ENCODE peak calls at places on chromosomes 12 and 14, in four cellular contexts. V, L, M and O are unnamed samples.

GRCh38 chr12:79842630-79843029 is 92.3 kb downstream of the PPP1R12A start:
- DNase-seq in L (no peak), V (no peak), M (no peak), O (no peak)

GRCh38 chr14:51206462-51206861 is 33.6 kb upstream of the TMX1 start:
- DNase-seq in L (no peak), M (no peak), V (no peak), O (no peak)

GRCh38 chr12:59803735-59804134 is 207.9 kb downstream of the SLC16A7 start:
- DNase-seq in L (no peak), V (no peak), M (no peak), O (no peak)

GRCh38 chr12:122057769-122058168 is 20.8 kb upstream of the MLXIP start:
- DNase-seq in L (no peak), M (no peak), V (no peak), O (no peak)

GRCh38 chr14:98904677-98905076 is 367.3 kb downstream of the BCL11B start:
- DNase-seq in M (no peak), L (no peak), V (no peak), O (no peak)

GRCh38 chr14:69270795-69271708 is 11.1 kb downstream of the GALNT16 start:
- DNase-seq in L (no peak), V (no peak), M (no peak), O (peak)

GRCh38 chr14:93333631-93334095 is 827 bp upstream of the BTBD7 start:
- DNase-seq in M (no peak), L (no peak), V (no peak), O (no peak)

GRCh38 chr14:75438486-75439080 is 10.8 kb downstream of the JDP2 start:
- DNase-seq in M (peak), L (no peak), V (no peak), O (no peak)

GRCh38 chr12:88571543-88571942 is 8.7 kb downstream of the KITLG start:
- DNase-seq in L (no peak), V (peak), M (no peak), O (no peak)

GRCh38 chr14:72243894-72244293 is 311.7 kb downstream of the RGS6 start:
- DNase-seq in M (no peak), L (no peak), V (no peak), O (no peak)

GRCh38 chr14:90874599-90874998 is 58.4 kb upstream of the TTC7B start:
- DNase-seq in V (no peak), M (no peak), L (no peak), O (no peak)

GRCh38 chr12:11144297-11144696 is 9.9 kb upstream of the TAS2R30 start:
- DNase-seq in M (no peak), V (no peak), L (no peak), O (no peak)
- TF ChIP-seq CTCF in M (no peak), V (no peak), L (no peak), O (no peak)

DNA sequence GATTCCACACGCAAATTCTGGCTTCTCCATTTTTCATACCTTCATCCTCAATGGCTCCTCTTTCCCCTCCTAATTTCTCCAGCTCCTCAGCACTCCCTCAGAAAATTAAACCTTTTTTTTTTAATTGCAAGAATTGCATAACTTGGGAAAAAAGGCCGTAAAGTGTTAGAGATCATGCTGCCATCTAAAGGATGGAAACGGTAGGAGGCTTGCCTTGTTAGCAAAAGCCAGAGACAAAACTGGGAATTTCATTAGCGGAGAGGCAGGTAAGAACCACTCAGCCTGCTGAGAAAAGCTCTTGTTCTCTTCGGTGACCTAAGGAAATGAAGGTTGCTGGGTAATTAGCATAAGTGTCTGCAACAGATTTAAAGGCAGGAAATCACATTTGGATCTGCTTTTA is 204.3 kb downstream of the AEBP2 start:
- DNase-seq in V (peak), M (peak), L (no peak), O (peak)
- TF ChIP-seq CTCF in V (peak), M (peak), L (no peak), O (peak)

DNA sequence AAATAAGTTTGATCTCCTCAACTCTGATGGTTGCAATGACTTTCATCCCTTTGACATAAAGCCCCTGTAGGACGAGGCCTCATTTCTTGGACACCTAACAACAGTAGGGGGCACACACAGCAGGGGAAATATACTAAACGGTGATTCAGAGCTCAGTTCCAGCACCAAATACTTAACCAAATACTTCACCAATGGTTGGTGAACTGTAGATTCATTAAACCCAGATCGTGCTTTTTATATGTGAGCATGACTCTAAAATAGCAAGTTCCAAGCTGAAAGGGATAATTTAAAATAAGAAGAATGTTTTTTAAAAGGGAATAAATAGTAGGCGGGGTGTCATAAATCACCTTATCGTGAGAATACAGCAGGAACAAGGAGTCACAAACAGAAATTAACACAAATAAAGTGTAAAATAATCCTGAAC is 53.2 kb downstream of the ATG2B start:
- DNase-seq in V (no peak), M (no peak), L (no peak), O (no peak)
- TF ChIP-seq CTCF in V (no peak), M (no peak), L (no peak), O (peak)

GRCh38 chr14:34365309-34365915 is 96.6 kb downstream of the SPTSSA start:
- DNase-seq in M (no peak), V (peak), L (no peak), O (no peak)
- TF ChIP-seq CTCF in M (peak), V (peak), L (peak), O (peak)

GRCh38 chr12:104457746-104458644 is 1.2 kb downstream of the CHST11 start:
- DNase-seq in L (peak), M (peak), V (no peak), O (no peak)

GRCh38 chr12:104455594-104456416 is 943 bp upstream of the CHST11 start:
- DNase-seq in L (no peak), V (no peak), M (no peak), O (no peak)

GRCh38 chr12:104454997-104455396 is 1.8 kb upstream of the CHST11 start:
- DNase-seq in M (no peak), V (peak), L (no peak), O (no peak)

GRCh38 chr12:104456950-104457745 is 400 bp downstream of the CHST11 start:
- DNase-seq in L (peak), V (peak), M (peak), O (peak)

DNA sequence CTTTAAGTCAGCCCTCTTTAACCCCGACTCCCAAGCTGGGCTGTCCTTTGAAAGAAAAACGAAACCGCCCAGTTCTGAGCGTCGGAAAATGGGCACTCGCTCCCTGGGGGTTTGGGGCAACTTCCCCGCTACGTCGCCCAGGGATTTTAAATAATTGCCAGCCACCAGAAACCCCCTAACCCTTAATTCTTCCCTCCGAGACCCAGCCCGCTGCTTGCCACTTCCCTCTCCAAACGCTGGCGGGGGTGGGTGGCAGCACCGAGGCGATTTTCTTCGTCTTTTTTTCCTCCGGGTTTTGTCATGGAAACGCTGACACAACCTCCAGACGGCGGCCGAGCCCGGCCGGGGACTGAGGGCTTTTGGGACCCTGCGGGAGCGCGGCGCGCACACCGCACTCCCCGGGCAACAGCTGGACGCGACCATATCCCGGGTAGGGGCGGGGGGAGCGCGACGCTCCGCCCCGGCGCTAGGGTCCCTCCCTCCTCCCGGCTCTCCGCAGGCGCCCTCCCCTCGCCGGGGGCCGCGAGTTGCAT is at the start of gene CHST11:
- DNase-seq in L (peak), V (peak), M (peak), O (peak)
- TF ChIP-seq CTCF in L (no peak), V (peak), M (peak), O (peak)

GRCh38 chr14:36553650-36554260 is 28.7 kb downstream of the NKX2-8 start:
- DNase-seq in M (peak), L (peak), V (peak), O (peak)
- TF ChIP-seq CTCF in M (peak), L (peak), V (peak), O (peak)

GRCh38 chr14:104238424-104239184 is 100.2 kb downstream of the KIF26A start:
- DNase-seq in M (no peak), L (no peak), V (no peak), O (no peak)
- TF ChIP-seq CTCF in M (no peak), L (no peak), V (no peak), O (no peak)

DNA sequence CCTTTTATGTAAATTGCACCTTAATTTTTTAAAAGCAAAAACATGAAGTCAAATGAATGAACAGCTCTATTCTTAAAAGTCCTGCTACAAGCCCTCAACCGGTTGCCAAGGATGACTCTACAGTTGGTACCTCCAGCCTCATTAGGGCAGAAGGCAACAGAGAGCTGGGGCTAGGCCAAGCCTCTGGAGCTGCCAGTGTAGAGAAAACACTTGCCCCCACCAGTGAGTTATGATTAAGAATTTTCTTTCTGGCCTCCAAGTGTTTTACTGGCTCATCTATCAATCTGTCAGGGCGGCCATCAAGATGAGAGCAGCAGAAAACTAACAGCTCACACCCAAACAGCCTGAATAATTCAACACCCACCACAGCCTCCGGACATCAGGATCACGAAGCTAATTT is 40.6 kb upstream of the CMKLR1 start:
- DNase-seq in M (no peak), L (no peak), V (no peak), O (no peak)
- TF ChIP-seq CTCF in M (no peak), L (no peak), V (no peak), O (no peak)

DNA sequence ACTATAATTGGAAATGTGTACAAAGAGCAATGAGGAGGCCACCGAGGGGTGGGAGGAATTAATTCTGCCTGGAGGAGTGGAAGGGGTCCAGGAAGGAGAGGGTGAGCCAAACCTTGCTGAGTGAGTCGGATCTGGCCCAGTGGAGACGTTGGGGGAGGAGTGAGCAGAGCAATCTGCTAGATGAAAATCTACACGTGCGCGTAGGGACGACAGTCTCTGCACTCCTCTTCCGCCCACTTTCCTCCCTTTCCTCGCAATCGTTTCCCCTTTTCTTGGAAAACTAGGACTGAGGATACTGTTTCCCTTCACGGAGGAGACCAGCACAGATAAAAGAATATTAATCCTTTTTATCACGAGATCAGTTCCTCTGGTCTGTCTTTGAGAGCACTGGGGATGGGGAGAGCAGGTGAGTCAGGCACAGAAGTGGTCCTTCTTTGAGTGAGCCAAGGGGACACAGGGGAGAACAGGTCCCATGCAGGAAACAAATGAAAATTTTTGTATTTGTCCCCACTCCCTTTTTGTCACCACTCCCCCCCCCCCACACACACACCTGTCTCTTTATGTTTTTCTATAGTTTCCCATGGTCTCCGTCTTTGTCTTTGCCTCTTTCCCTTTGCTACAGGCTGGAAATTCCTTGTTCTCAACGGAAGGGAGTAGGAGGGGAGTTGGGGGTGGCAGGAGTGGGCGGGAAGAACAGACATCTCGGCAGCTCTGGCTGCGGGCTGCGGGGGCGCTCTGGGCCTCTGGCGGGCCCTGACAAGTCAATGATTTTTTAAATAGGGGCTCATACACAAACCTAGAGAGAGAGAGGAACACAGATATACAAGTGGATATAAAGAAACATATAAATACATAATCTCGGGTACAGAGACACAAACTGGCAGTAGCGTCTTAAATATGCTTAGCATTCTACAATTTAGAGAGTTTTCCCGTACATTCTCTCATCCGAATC is 2.6 kb upstream of the NAB2 start:
- DNase-seq in V (peak), L (peak), M (peak), O (peak)
- TF ChIP-seq CTCF in V (peak), L (no peak), M (no peak), O (peak)

GRCh38 chr14:105378199-105378598 is 20.1 kb upstream of the TEX22 start:
- DNase-seq in M (no peak), V (no peak), L (no peak), O (no peak)
- TF ChIP-seq CTCF in M (no peak), V (no peak), L (no peak), O (no peak)